ENCODE peak calls at places on chromosomes 6 and 20, in eight cellular contexts. E is CD8-positive, alpha-beta T cell; K is esophagus mucosa; W is activated naive CD8-positive, alpha-beta T cell treated with anti-CD3 and anti-CD28 coated beads, Interleukin-2, amount 50 U/mL, for 24 hours; R is sciatic nerve; A is aorta; M is HCT116; D is naive B cell. Y is an unnamed sample.

GRCh38 chr6:1614767-1615650 is 5.3 kb downstream of the FOXC1 start:
- ATAC-seq in R (no peak), K (no peak), E (no peak), A (no peak), M (no peak), D (peak; percentile 69), W (no peak), Y (peak; percentile 62)

GRCh38 chr6:56555438-56555872 is 87.2 kb downstream of the DST start:
- ATAC-seq in K (no peak), E (no peak), R (no peak), M (no peak), W (no peak), D (no peak), A (no peak), Y (no peak)

GRCh38 chr20:1467355-1468116 is 887 bp upstream of the NSFL1C start:
- ATAC-seq in D (peak; percentile 38), K (no peak), A (no peak), R (peak; percentile 40), W (no peak), E (no peak), M (no peak), Y (peak; percentile 9)

GRCh38 chr20:38243617-38244016 is 16.9 kb downstream of the KIAA1755 start:
- ATAC-seq in A (no peak), W (no peak), R (no peak), K (no peak), M (no peak), E (no peak), D (no peak), Y (no peak)

GRCh38 chr6:136137008-136137689 is 113.0 kb downstream of the MTFR2 start:
- ATAC-seq in W (no peak), A (no peak), R (peak; percentile 95), K (peak; percentile 48), D (no peak), M (no peak), E (no peak), Y (no peak)

GRCh38 chr20:45014671-45015415 is 48.5 kb downstream of the STK4 start:
- ATAC-seq in D (no peak), M (no peak), K (no peak), E (no peak), A (no peak), W (peak; percentile 73), R (peak; percentile 43), Y (no peak)

GRCh38 chr20:50598074-50598473 is 87.9 kb downstream of the PTPN1 start:
- ATAC-seq in K (no peak), M (no peak), W (no peak), D (no peak), E (no peak), A (no peak), R (no peak), Y (no peak)

GRCh38 chr6:12298995-12299394 is 8.8 kb downstream of the EDN1 start:
- ATAC-seq in A (no peak), E (no peak), D (no peak), R (no peak), K (no peak), M (no peak), W (no peak), Y (no peak)

GRCh38 chr20:23019403-23019802 is 15.7 kb upstream of the SSTR4 start:
- ATAC-seq in M (no peak), E (no peak), R (no peak), A (no peak), D (no peak), K (no peak), W (no peak), Y (no peak)

GRCh38 chr6:52063584-52064400 is 23.6 kb downstream of the PKHD1 start:
- ATAC-seq in W (peak; percentile 96), M (peak; percentile 90), E (peak; percentile 84), A (peak; percentile 59), R (peak; percentile 80), K (peak; percentile 64), D (peak; percentile 96), Y (peak; percentile 91)

GRCh38 chr6:140980265-140980887 is 1152.3 kb upstream of the GJE1 start:
- ATAC-seq in E (no peak), R (no peak), D (no peak), W (no peak), A (peak; percentile 57), K (no peak), M (no peak), Y (no peak)

GRCh38 chr20:11315506-11315905 is 602.2 kb upstream of the BTBD3 start:
- ATAC-seq in W (no peak), A (no peak), R (no peak), M (no peak), K (no peak), E (no peak), D (no peak), Y (no peak)

GRCh38 chr6:36110863-36111262 is 19.4 kb upstream of the MAPK13 start:
- ATAC-seq in K (no peak), M (no peak), D (no peak), E (no peak), A (no peak), W (no peak), R (no peak), Y (no peak)

GRCh38 chr6:41697902-41698349 is 37.5 kb downstream of the TFEB start:
- ATAC-seq in W (no peak), A (no peak), K (no peak), M (no peak), D (no peak), E (no peak), R (no peak), Y (no peak)

GRCh38 chr6:13474360-13474759 is 13.0 kb downstream of the GFOD1 start:
- ATAC-seq in M (no peak), A (no peak), D (no peak), K (peak; percentile 77), W (no peak), R (no peak), E (no peak), Y (no peak)

GRCh38 chr20:42864116-42864515 is 325.6 kb downstream of the PTPRT start:
- ATAC-seq in E (no peak), R (no peak), K (no peak), M (no peak), W (no peak), D (no peak), A (no peak), Y (no peak)

GRCh38 chr6:16055852-16056251 is 73.0 kb upstream of the MYLIP start:
- ATAC-seq in A (no peak), K (no peak), D (no peak), W (no peak), R (no peak), E (no peak), M (no peak), Y (no peak)

GRCh38 chr20:34344256-34344637 is 18.8 kb upstream of the ITCH start:
- ATAC-seq in E (no peak), D (no peak), R (no peak), K (no peak), W (no peak), M (no peak), A (no peak), Y (no peak)

GRCh38 chr6:169253745-169254238 is at the start of gene THBS2:
- ATAC-seq in K (peak; percentile 52), R (peak; percentile 89), D (no peak), M (no peak), W (no peak), A (peak; percentile 86), E (no peak), Y (no peak)

Y was measured in stimulated activated memory B cell treated with anti-CD40 and anti-IgM and Interleukin-4, amounts not matched to agents 10 μg/mL and 1 μg/mL and 100 μg/mL, for 72 hours.